ENCODE peak calls at places on chromosomes 2 and 18, in eight cellular contexts. One of them, this sample, is unnamed.

GRCh38 chr18:37710731-37711130 is 145.1 kb upstream of the CELF4 start:
- DNase-seq in neuronal stem cell: no peak
- DNase-seq in IMR-90: no peak
- DNase-seq in mesenchymal stem cell: no peak
- DNase-seq in keratinocyte: peak; percentile 17
- DNase-seq in HCT116: no peak
- DNase-seq in PC-3: no peak
- DNase-seq in MM.1S: no peak
- DNase-seq in this sample: no peak

GRCh38 chr2:232029336-232029735 is 67.8 kb downstream of the DIS3L2 start:
- DNase-seq in neuronal stem cell: no peak
- DNase-seq in PC-3: no peak
- DNase-seq in HCT116: no peak
- DNase-seq in mesenchymal stem cell: no peak
- DNase-seq in MM.1S: no peak
- DNase-seq in IMR-90: no peak
- DNase-seq in keratinocyte: no peak
- DNase-seq in this sample: no peak

GRCh38 chr18:63848159-63848558 is 39.3 kb upstream of the SERPINB2 start:
- DNase-seq in MM.1S: peak; percentile 74
- DNase-seq in keratinocyte: no peak
- DNase-seq in PC-3: peak; percentile 84
- DNase-seq in IMR-90: peak; percentile 75
- DNase-seq in neuronal stem cell: peak; percentile 43
- DNase-seq in mesenchymal stem cell: peak; percentile 64
- DNase-seq in HCT116: peak; percentile 66
- DNase-seq in this sample: peak; percentile 87

GRCh38 chr2:229376866-229377265 is 105.8 kb upstream of the PID1 start:
- DNase-seq in IMR-90: no peak
- DNase-seq in keratinocyte: no peak
- DNase-seq in neuronal stem cell: no peak
- DNase-seq in MM.1S: no peak
- DNase-seq in mesenchymal stem cell: no peak
- DNase-seq in HCT116: no peak
- DNase-seq in PC-3: peak; percentile 65
- DNase-seq in this sample: no peak

GRCh38 chr18:50879302-50880107 is 587 bp downstream of the ME2 start:
- DNase-seq in HCT116: no peak
- DNase-seq in keratinocyte: no peak
- DNase-seq in mesenchymal stem cell: peak; percentile 65
- DNase-seq in IMR-90: peak; percentile 38
- DNase-seq in PC-3: peak; percentile 5
- DNase-seq in neuronal stem cell: peak; percentile 31
- DNase-seq in MM.1S: peak; percentile 61
- DNase-seq in this sample: no peak

GRCh38 chr2:18050001-18050400 is 171.5 kb downstream of the KCNS3 start:
- DNase-seq in mesenchymal stem cell: no peak
- DNase-seq in MM.1S: no peak
- DNase-seq in PC-3: peak; percentile 45
- DNase-seq in IMR-90: no peak
- DNase-seq in keratinocyte: no peak
- DNase-seq in HCT116: no peak
- DNase-seq in neuronal stem cell: no peak
- DNase-seq in this sample: no peak

GRCh38 chr2:237574894-237575868 is 8.8 kb downstream of the PRLH start:
- DNase-seq in keratinocyte: peak; percentile 52
- DNase-seq in neuronal stem cell: no peak
- DNase-seq in mesenchymal stem cell: no peak
- DNase-seq in MM.1S: no peak
- DNase-seq in IMR-90: no peak
- DNase-seq in HCT116: peak; percentile 54
- DNase-seq in PC-3: peak; percentile 88
- DNase-seq in this sample: no peak

GRCh38 chr2:53941749-53942148 is 29.0 kb downstream of the PSME4 start:
- DNase-seq in PC-3: no peak
- DNase-seq in mesenchymal stem cell: no peak
- DNase-seq in IMR-90: no peak
- DNase-seq in neuronal stem cell: no peak
- DNase-seq in MM.1S: no peak
- DNase-seq in HCT116: no peak
- DNase-seq in keratinocyte: no peak
- DNase-seq in this sample: no peak

GRCh38 chr18:79472176-79472575 is 76.4 kb downstream of the NFATC1 start:
- DNase-seq in PC-3: no peak
- DNase-seq in HCT116: no peak
- DNase-seq in mesenchymal stem cell: no peak
- DNase-seq in IMR-90: no peak
- DNase-seq in neuronal stem cell: no peak
- DNase-seq in MM.1S: no peak
- DNase-seq in keratinocyte: no peak
- DNase-seq in this sample: no peak

GRCh38 chr2:89784960-89785359 is 1093.5 kb downstream of the RPIA start:
- DNase-seq in MM.1S: no peak
- DNase-seq in keratinocyte: no peak
- DNase-seq in neuronal stem cell: no peak
- DNase-seq in IMR-90: no peak
- DNase-seq in HCT116: no peak
- DNase-seq in mesenchymal stem cell: no peak
- DNase-seq in PC-3: no peak
- DNase-seq in this sample: no peak
- H3K9me3 ChIP-seq in MM.1S: no peaks in the 10 kb centered on the region
- H3K9me3 ChIP-seq in keratinocyte: peaks cover 13% of the 10 kb centered on the region
- H3K9me3 ChIP-seq in neuronal stem cell: no peaks in the 10 kb centered on the region
- H3K9me3 ChIP-seq in IMR-90: peaks cover 30% of the 10 kb centered on the region
- H3K9me3 ChIP-seq in HCT116: peaks cover 80% of the 10 kb centered on the region
- H3K9me3 ChIP-seq in mesenchymal stem cell: peaks cover 93% of the 10 kb centered on the region
- H3K9me3 ChIP-seq in PC-3: peaks cover 91% of the 10 kb centered on the region
- H3K9me3 ChIP-seq in this sample: no peaks in the 10 kb centered on the region

GRCh38 chr2:27724191-27724590 is 47.3 kb upstream of the MRPL33 start:
- DNase-seq in neuronal stem cell: no peak
- DNase-seq in HCT116: no peak
- DNase-seq in PC-3: no peak
- DNase-seq in keratinocyte: no peak
- DNase-seq in mesenchymal stem cell: no peak
- DNase-seq in MM.1S: no peak
- DNase-seq in IMR-90: no peak
- DNase-seq in this sample: no peak

GRCh38 chr2:27723372-27724144 is 48.0 kb upstream of the MRPL33 start:
- DNase-seq in MM.1S: peak; percentile 43
- DNase-seq in PC-3: peak; percentile 73
- DNase-seq in IMR-90: peak; percentile 75
- DNase-seq in HCT116: peak; percentile 62
- DNase-seq in keratinocyte: peak; percentile 33
- DNase-seq in mesenchymal stem cell: peak; percentile 76
- DNase-seq in neuronal stem cell: peak; percentile 57
- DNase-seq in this sample: no peak

GRCh38 chr2:27721335-27721734 is 50.2 kb upstream of the MRPL33 start:
- DNase-seq in HCT116: peak; percentile 84
- DNase-seq in neuronal stem cell: no peak
- DNase-seq in MM.1S: no peak
- DNase-seq in keratinocyte: no peak
- DNase-seq in IMR-90: no peak
- DNase-seq in PC-3: peak; percentile 58
- DNase-seq in mesenchymal stem cell: no peak
- DNase-seq in this sample: no peak

GRCh38 chr2:27720004-27720551 is 51.4 kb upstream of the MRPL33 start:
- DNase-seq in keratinocyte: peak; percentile 98
- DNase-seq in neuronal stem cell: no peak
- DNase-seq in HCT116: peak; percentile 89
- DNase-seq in IMR-90: peak; percentile 98
- DNase-seq in mesenchymal stem cell: peak; percentile 95
- DNase-seq in MM.1S: no peak
- DNase-seq in PC-3: peak; percentile 99
- DNase-seq in this sample: no peak

DNA sequence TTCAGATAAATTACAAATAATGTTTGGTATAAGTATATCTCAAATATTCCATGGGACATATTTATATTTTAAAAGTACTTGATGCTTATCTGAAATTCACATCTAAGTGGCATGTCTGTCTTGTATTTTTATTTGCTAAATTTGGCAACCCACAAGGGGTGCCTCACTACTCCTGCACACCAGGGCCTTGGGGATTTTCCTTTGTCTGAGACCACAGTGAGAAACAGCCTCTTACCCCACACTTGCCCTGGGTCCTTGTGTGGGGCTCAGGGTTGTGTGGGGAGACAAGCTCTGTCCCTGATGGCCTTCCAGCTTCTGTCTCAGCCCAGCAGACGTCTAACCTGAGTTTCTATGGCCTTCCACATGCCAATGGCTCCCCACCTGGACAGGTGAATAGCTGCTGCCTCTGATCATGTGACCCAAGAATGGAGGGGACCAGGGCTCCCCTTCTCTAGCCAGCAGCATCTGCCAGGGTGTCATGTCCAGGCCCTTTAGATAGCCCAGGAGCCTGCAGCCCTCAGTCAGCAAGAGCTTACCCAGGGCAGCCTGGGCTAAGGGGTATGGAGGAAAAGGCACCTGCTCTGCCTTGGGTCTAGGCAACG is 49.5 kb upstream of the MRPL33 start:
- DNase-seq in HCT116: no peak
- DNase-seq in mesenchymal stem cell: no peak
- DNase-seq in PC-3: no peak
- DNase-seq in IMR-90: no peak
- DNase-seq in keratinocyte: no peak
- DNase-seq in neuronal stem cell: no peak
- DNase-seq in MM.1S: no peak
- DNase-seq in this sample: no peak
- H3K27ac ChIP-seq in HCT116: peak overlapping the region; percentile 42
- H3K27ac ChIP-seq in mesenchymal stem cell: no peak overlapping the region
- H3K27ac ChIP-seq in PC-3: peak overlapping the region; percentile 63
- H3K27ac ChIP-seq in IMR-90: no peak overlapping the region
- H3K27ac ChIP-seq in keratinocyte: no peak overlapping the region
- H3K27ac ChIP-seq in neuronal stem cell: no peak overlapping the region
- H3K27ac ChIP-seq in MM.1S: no peak overlapping the region
- H3K27ac ChIP-seq in this sample: no peak overlapping the region

DNA sequence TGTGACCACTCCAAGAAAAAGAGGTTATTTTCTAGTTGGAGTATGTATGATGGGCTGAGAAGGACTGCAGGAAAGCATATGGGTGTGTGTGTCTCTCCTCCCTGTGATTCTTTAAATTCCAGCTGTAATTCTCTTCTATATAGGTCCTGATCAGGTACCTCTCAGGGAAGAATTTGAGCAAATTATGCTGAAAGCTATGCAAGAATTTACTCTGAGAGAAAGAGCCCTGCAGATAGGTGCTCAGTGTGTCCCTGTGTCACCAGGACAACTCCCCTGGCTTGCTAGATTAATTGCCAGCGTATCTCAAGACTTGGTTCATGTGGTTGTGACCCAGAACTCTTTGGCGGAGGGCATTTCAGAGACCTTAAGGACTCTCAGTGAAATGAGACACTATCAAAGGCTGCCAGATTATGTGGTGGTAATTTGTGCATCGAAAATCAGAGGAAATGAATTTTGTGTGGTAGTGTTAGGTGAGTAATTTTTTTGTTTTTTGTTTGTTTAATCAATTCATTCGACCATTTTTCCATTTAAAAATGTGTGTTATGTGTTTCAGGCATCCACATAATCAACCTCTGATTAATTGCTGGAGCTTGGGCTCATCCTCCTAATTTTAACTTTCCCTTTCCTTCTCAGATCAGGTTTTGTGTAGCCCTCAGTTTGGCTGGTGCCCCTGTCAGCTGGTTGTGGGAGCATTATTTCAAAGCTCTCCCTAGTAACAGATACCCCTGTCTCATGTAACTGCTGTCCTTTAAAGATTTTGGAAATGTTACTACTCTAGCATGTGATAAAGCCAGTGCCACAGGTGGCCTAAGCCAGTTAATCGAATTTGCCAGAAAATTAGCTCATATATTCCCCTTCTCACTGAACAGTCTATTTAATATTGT is 150.9 kb downstream of the ESCO1 start:
- DNase-seq in neuronal stem cell: no peak
- DNase-seq in HCT116: no peak
- DNase-seq in keratinocyte: no peak
- DNase-seq in mesenchymal stem cell: no peak
- DNase-seq in MM.1S: no peak
- DNase-seq in IMR-90: no peak
- DNase-seq in PC-3: no peak
- DNase-seq in this sample: no peak
- H3K9ac ChIP-seq in neuronal stem cell: no peak overlapping the region
- H3K9ac ChIP-seq in HCT116: no peak overlapping the region
- H3K9ac ChIP-seq in keratinocyte: no peak overlapping the region
- H3K9ac ChIP-seq in mesenchymal stem cell: no peak overlapping the region
- H3K9ac ChIP-seq in MM.1S: no peak overlapping the region
- H3K9ac ChIP-seq in IMR-90: no peak overlapping the region
- H3K9ac ChIP-seq in PC-3: no peak overlapping the region
- H3K9ac ChIP-seq in this sample: no peak overlapping the region

GRCh38 chr2:89833780-89834117 is 1142.3 kb downstream of the RPIA start:
- DNase-seq in PC-3: no peak
- DNase-seq in IMR-90: peak; percentile 65
- DNase-seq in MM.1S: no peak
- DNase-seq in neuronal stem cell: peak; percentile 69
- DNase-seq in mesenchymal stem cell: peak; percentile 45
- DNase-seq in HCT116: no peak
- DNase-seq in keratinocyte: no peak
- DNase-seq in this sample: no peak

GRCh38 chr2:89834306-89834705 is 1142.8 kb downstream of the RPIA start:
- DNase-seq in MM.1S: no peak
- DNase-seq in neuronal stem cell: no peak
- DNase-seq in PC-3: no peak
- DNase-seq in HCT116: no peak
- DNase-seq in IMR-90: no peak
- DNase-seq in mesenchymal stem cell: no peak
- DNase-seq in keratinocyte: no peak
- DNase-seq in this sample: no peak

GRCh38 chr2:89831686-89832498 is 1140.4 kb downstream of the RPIA start:
- DNase-seq in PC-3: no peak
- DNase-seq in HCT116: no peak
- DNase-seq in neuronal stem cell: no peak
- DNase-seq in IMR-90: peak; percentile 40
- DNase-seq in MM.1S: no peak
- DNase-seq in mesenchymal stem cell: no peak
- DNase-seq in keratinocyte: no peak
- DNase-seq in this sample: no peak

GRCh38 chr2:89829828-89830227 is 1138.4 kb downstream of the RPIA start:
- DNase-seq in HCT116: no peak
- DNase-seq in mesenchymal stem cell: no peak
- DNase-seq in neuronal stem cell: no peak
- DNase-seq in MM.1S: no peak
- DNase-seq in keratinocyte: no peak
- DNase-seq in PC-3: no peak
- DNase-seq in IMR-90: peak; percentile 42
- DNase-seq in this sample: no peak

DNA sequence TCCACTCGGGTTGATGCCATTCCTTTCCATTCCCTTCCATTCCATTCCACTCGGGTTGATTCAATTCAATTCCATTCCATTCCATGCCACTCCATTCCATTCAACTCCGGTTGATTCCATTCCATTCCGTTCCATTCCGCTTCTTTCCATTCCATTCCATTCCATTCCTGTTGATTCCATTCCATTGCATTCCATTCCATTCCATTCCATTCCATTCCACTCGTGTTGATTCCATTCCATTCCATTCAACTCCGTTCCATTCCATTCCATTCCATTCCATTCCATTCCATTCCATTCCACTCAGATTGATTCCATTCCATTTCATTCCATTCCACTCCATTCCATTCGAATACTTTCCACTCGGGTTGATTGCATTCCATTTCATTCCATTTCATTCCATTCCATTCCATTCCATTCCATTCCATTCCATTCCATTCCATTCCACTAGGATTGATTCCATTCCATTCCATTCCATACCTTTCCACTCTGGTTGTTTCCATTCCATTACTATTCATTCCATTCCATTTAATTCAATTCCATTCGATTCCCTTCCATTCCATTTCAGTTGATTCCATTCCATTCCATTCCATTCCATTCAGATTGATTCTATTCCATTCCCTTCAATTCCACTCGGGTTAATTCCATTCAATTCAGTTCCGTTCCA is 1141.8 kb downstream of the RPIA start:
- DNase-seq in HCT116: no peak
- DNase-seq in PC-3: no peak
- DNase-seq in neuronal stem cell: no peak
- DNase-seq in mesenchymal stem cell: peak; percentile 33
- DNase-seq in IMR-90: peak; percentile 46
- DNase-seq in MM.1S: no peak
- DNase-seq in keratinocyte: no peak
- DNase-seq in this sample: no peak
- H3K9me3 ChIP-seq in HCT116: no peaks in the 10 kb centered on the region
- H3K9me3 ChIP-seq in PC-3: peaks cover 7% of the 10 kb centered on the region
- H3K9me3 ChIP-seq in neuronal stem cell: peaks cover 30% of the 10 kb centered on the region
- H3K9me3 ChIP-seq in mesenchymal stem cell: peaks cover 10% of the 10 kb centered on the region
- H3K9me3 ChIP-seq in IMR-90: peaks cover 39% of the 10 kb centered on the region
- H3K9me3 ChIP-seq in MM.1S: peaks cover 3% of the 10 kb centered on the region
- H3K9me3 ChIP-seq in keratinocyte: peaks cover 56% of the 10 kb centered on the region
- H3K9me3 ChIP-seq in this sample: peaks cover 16% of the 10 kb centered on the region